ENCODE peak calls at places on chromosomes 6 and 20, in four cellular contexts. A is IMR-90, X is GM12878, Y is H1. B is an unnamed sample.

GRCh38 chr20:46123482-46124245 is 5.5 kb downstream of the CD40 start:
- DNase-seq in A (no peak), X (no peak), Y (no peak), B (no peak)

GRCh38 chr6:111854683-111855082 is 18.6 kb downstream of the FYN start:
- DNase-seq in A (peak; percentile 79), X (no peak), Y (no peak), B (no peak)

GRCh38 chr6:135995160-135995898 is 143.8 kb downstream of the PDE7B start:
- DNase-seq in A (peak; percentile 93), X (no peak), Y (no peak), B (no peak)

GRCh38 chr6:91079939-91080338 is 493.1 kb upstream of the MAP3K7 start:
- DNase-seq in A (no peak), X (no peak), Y (no peak), B (no peak)

GRCh38 chr6:150685860-150686259 is 86.2 kb downstream of the PLEKHG1 start:
- DNase-seq in A (peak; percentile 1), X (peak; percentile 11), Y (peak; percentile 89), B (peak; percentile 89)

GRCh38 chr6:142568857-142569597 is 267.2 kb downstream of the ADGRG6 start:
- DNase-seq in A (peak; percentile 49), X (no peak), Y (no peak), B (no peak)

GRCh38 chr20:5008743-5009142 is 7.4 kb upstream of the SLC23A2 start:
- DNase-seq in A (peak; percentile 11), X (no peak), Y (no peak), B (no peak)

GRCh38 chr6:18536693-18537092 is 149.5 kb downstream of the RNF144B start:
- DNase-seq in A (no peak), X (no peak), Y (no peak), B (no peak)

GRCh38 chr20:2820084-2820895 is 4.1 kb downstream of the TMEM239 start:
- DNase-seq in A (peak; percentile 84), X (no peak), Y (peak; percentile 70), B (peak; percentile 50)

GRCh38 chr6:110682460-110682853 is 132.8 kb downstream of the CDK19 start:
- DNase-seq in A (peak; percentile 81), X (peak; percentile 85), Y (no peak), B (peak; percentile 54)

GRCh38 chr6:123777554-123777953 is 26.1 kb upstream of the NKAIN2 start:
- DNase-seq in A (peak; percentile 1), X (no peak), Y (no peak), B (no peak)

GRCh38 chr6:112232845-112233256 is 21.5 kb downstream of the LAMA4 start:
- DNase-seq in A (peak; percentile 80), X (no peak), Y (no peak), B (no peak)

GRCh38 chr6:122033564-122034181 is 365.8 kb upstream of the HSF2 start:
- DNase-seq in A (peak; percentile 70), X (no peak), Y (no peak), B (peak; percentile 15)

GRCh38 chr20:41670631-41671030 is 52.5 kb upstream of the CHD6 start:
- DNase-seq in A (no peak), X (no peak), Y (no peak), B (no peak)

GRCh38 chr6:44133003-44133931 is 5.9 kb downstream of the TMEM63B start:
- DNase-seq in A (peak; percentile 39), X (no peak), Y (no peak), B (peak; percentile 63)

GRCh38 chr6:43768983-43769525 is 957 bp upstream of the VEGFA start:
- DNase-seq in A (peak; percentile 91), X (no peak), Y (no peak), B (no peak)

GRCh38 chr6:116866281-116866871 is 10.7 kb upstream of the RFX6 start:
- DNase-seq in A (peak; percentile 2), X (peak; percentile 5), Y (no peak), B (peak; percentile 16)

GRCh38 chr6:1382331-1382882 is 7.0 kb upstream of the FOXF2 start:
- DNase-seq in A (no peak), X (no peak), Y (peak; percentile 78), B (no peak)

GRCh38 chr6:118469468-118469867 is 78.6 kb upstream of the PLN start:
- DNase-seq in A (peak; percentile 4), X (no peak), Y (no peak), B (no peak)

GRCh38 chr20:24153101-24154040 is 164.8 kb upstream of the GGTLC1 start:
- DNase-seq in A (no peak), X (no peak), Y (no peak), B (no peak)

GRCh38 chr20:34983089-34983820 is 27.6 kb downstream of the MYH7B start:
- DNase-seq in A (no peak), X (no peak), Y (no peak), B (no peak)

GRCh38 chr6:150249261-150249660 is 106.4 kb downstream of the PPP1R14C start:
- DNase-seq in A (no peak), X (no peak), Y (no peak), B (no peak)

GRCh38 chr6:52537001-52537753 is 39.7 kb downstream of the TRAM2 start:
- DNase-seq in A (peak; percentile 57), X (peak; percentile 92), Y (no peak), B (no peak)

GRCh38 chr6:10210052-10210451 is 204.8 kb downstream of the TFAP2A start:
- DNase-seq in A (no peak), X (no peak), Y (no peak), B (no peak)

GRCh38 chr20:33318096-33318429 is 35.0 kb downstream of the BPIFB1 start:
- DNase-seq in A (no peak), X (no peak), Y (no peak), B (no peak)

GRCh38 chr20:22579119-22579427 is 5.3 kb downstream of the FOXA2 start:
- DNase-seq in A (no peak), X (no peak), Y (peak; percentile 84), B (no peak)

GRCh38 chr6:44247338-44248302 is 719 bp downstream of the HSP90AB1 start:
- DNase-seq in A (peak; percentile 38), X (no peak), Y (no peak), B (peak; percentile 86)

GRCh38 chr6:155291291-155291690 is 23.0 kb downstream of the TFB1M start:
- DNase-seq in A (no peak), X (no peak), Y (no peak), B (no peak)
- TF ChIP-seq CHD1 in A (no peak), X (no peak), Y (no peak), B (no peak)

GRCh38 chr6:144873653-144874378 is 588.7 kb downstream of the UTRN start:
- DNase-seq in A (no peak), X (no peak), Y (no peak), B (no peak)
- TF ChIP-seq CHD1 in A (no peak), X (no peak), Y (no peak), B (no peak)

DNA sequence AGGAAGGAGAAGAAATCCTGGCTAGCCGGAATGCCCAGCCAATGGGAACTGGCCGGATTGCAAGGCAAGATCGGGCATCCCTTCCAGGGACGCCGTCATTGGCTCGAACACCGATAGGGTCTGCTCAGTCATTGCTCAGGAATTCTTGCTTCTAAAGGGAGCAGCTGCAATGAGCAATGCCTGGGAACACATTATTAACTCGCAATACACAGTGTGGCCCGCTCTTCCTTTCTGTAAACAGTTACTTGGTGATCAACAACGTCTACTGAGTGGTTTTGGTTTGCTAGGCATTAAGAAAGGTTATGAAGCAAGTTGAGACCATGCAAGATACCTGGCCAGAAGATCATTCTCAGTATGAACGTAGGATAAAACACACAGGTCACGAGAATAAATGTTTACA is 165.4 kb upstream of the CITED2 start:
- DNase-seq in A (peak; percentile 98), X (no peak), Y (no peak), B (no peak)
- TF ChIP-seq CHD1 in A (peak; percentile 13), X (no peak), Y (no peak), B (no peak)

GRCh38 chr6:169071394-169071793 is 182.3 kb downstream of the THBS2 start:
- DNase-seq in A (no peak), X (no peak), Y (no peak), B (no peak)

GRCh38 chr6:169072127-169073042 is 181.3 kb downstream of the THBS2 start:
- DNase-seq in A (no peak), X (no peak), Y (no peak), B (no peak)

GRCh38 chr6:169073311-169073710 is 180.3 kb downstream of the THBS2 start:
- DNase-seq in A (peak; percentile 95), X (no peak), Y (no peak), B (no peak)

GRCh38 chr6:169069361-169069760 is 184.3 kb downstream of the THBS2 start:
- DNase-seq in A (no peak), X (no peak), Y (no peak), B (no peak)

GRCh38 chr6:169070506-169071176 is 183.0 kb downstream of the THBS2 start:
- DNase-seq in A (peak; percentile 100), X (no peak), Y (no peak), B (peak; percentile 24)
- TF ChIP-seq CHD1 in A (no peak), X (no peak), Y (no peak), B (no peak)

GRCh38 chr6:81838724-81839425 is 86.4 kb upstream of the TENT5A start:
- DNase-seq in A (no peak), X (no peak), Y (no peak), B (no peak)
- TF ChIP-seq CHD1 in A (no peak), X (no peak), Y (no peak), B (no peak)

B was measured in K562.